ENCODE peak calls at places on chromosomes 2 and 18, in five cellular contexts. K is adrenal gland; N is left lung; Y is CD8-positive, alpha-beta memory T cell; W is endodermal cell. V is an unnamed sample.

GRCh38 chr2:224638338-224638823 is 53.2 kb upstream of the CUL3 start:
- DNase-seq in K (no peak), W (no peak), Y (no peak), N (no peak), V (no peak)

GRCh38 chr2:191318037-191318728 is 73.0 kb downstream of the MYO1B start:
- DNase-seq in Y (no peak), N (peak; percentile 38), W (no peak), K (no peak), V (no peak)

GRCh38 chr2:43225093-43225787 is 1.2 kb downstream of the ZFP36L2 start:
- DNase-seq in K (peak; percentile 70), W (peak; percentile 78), N (peak; percentile 73), Y (peak; percentile 76), V (peak; percentile 78)

GRCh38 chr2:162327134-162327769 is 8.8 kb upstream of the IFIH1 start:
- DNase-seq in W (no peak), K (no peak), Y (peak; percentile 13), N (no peak), V (no peak)

GRCh38 chr2:44825702-44826101 is 115.8 kb upstream of the SIX3 start:
- DNase-seq in K (no peak), W (no peak), Y (no peak), N (no peak), V (no peak)

GRCh38 chr2:181104512-181105121 is 124.2 kb downstream of the UBE2E3 start:
- DNase-seq in N (no peak), W (no peak), K (peak; percentile 15), Y (peak; percentile 56), V (no peak)

GRCh38 chr2:176583530-176584101 is 314.4 kb downstream of the MTX2 start:
- DNase-seq in W (no peak), N (no peak), Y (no peak), K (no peak), V (no peak)

GRCh38 chr2:33924770-33925169 is 325.7 kb upstream of the FAM98A start:
- DNase-seq in Y (no peak), K (no peak), W (no peak), N (no peak), V (no peak)

GRCh38 chr2:235591921-235592320 is 98.1 kb downstream of the AGAP1 start:
- DNase-seq in Y (no peak), W (no peak), K (no peak), N (no peak), V (no peak)

GRCh38 chr2:119681196-119681867 is 2.3 kb downstream of the TMEM177 start:
- DNase-seq in Y (no peak), K (no peak), N (no peak), W (peak; percentile 35), V (no peak)

GRCh38 chr2:179031731-179032408 is 18.1 kb downstream of the CCDC141 start:
- DNase-seq in W (no peak), Y (peak; percentile 64), N (no peak), K (no peak), V (no peak)

GRCh38 chr18:21522530-21522929 is 78.0 kb downstream of the ESCO1 start:
- DNase-seq in W (no peak), K (no peak), N (no peak), Y (no peak), V (no peak)

DNA sequence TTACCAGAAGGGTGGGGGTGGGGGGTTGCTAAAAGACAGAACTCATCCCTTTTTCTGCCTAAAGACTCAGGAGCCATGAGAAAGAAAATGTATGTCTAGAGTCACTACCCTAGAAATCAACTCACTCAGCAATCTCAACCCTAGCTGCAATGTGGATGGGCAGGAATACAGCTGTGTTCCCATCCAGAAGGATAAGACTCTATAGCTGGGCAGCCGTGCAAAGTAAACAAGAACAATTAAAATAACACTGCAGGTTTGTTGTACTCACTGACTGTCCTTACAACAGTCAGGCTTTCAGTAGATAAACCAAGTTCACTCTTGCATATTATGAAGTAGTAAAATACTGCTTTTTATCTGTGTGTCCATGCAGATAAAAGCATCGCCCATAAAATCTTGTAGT is 74.0 kb downstream of the ESCO1 start:
- DNase-seq in Y (no peak), N (no peak), K (no peak), W (no peak), V (no peak)
- H3K36me3 ChIP-seq in Y (peaks cover 34% of the 10 kb centered on the region), N (peaks cover 77% of the 10 kb centered on the region), K (peaks cover 5% of the 10 kb centered on the region), W (peaks cover 70% of the 10 kb centered on the region), V (peaks cover 84% of the 10 kb centered on the region)

GRCh38 chr2:9150906-9151305 is 55.7 kb upstream of the ASAP2 start:
- DNase-seq in Y (no peak), N (no peak), W (no peak), K (no peak), V (no peak)

GRCh38 chr2:9152975-9153402 is 53.6 kb upstream of the ASAP2 start:
- DNase-seq in K (no peak), Y (no peak), N (no peak), W (no peak), V (no peak)

GRCh38 chr2:9154061-9154460 is 52.6 kb upstream of the ASAP2 start:
- DNase-seq in N (no peak), W (no peak), Y (no peak), K (no peak), V (no peak)

GRCh38 chr2:9156483-9156882 is 50.1 kb upstream of the ASAP2 start:
- DNase-seq in K (no peak), W (no peak), Y (no peak), N (no peak), V (no peak)

GRCh38 chr2:9153589-9153988 is 53.0 kb upstream of the ASAP2 start:
- DNase-seq in N (no peak), K (no peak), Y (no peak), W (no peak), V (peak; percentile 82)
- H3K36me3 ChIP-seq in N (no peaks in the 10 kb centered on the region), K (no peaks in the 10 kb centered on the region), Y (no peaks in the 10 kb centered on the region), W (no peaks in the 10 kb centered on the region), V (no peaks in the 10 kb centered on the region)

GRCh38 chr2:230680463-230681195 is 32.0 kb upstream of the CAB39 start:
- DNase-seq in Y (no peak), K (no peak), W (peak; percentile 31), N (no peak), V (no peak)

GRCh38 chr2:230682546-230682945 is 30.1 kb upstream of the CAB39 start:
- DNase-seq in N (no peak), Y (no peak), W (no peak), K (no peak), V (no peak)

GRCh38 chr2:230687498-230687897 is 25.1 kb upstream of the CAB39 start:
- DNase-seq in Y (no peak), W (no peak), K (peak; percentile 33), N (no peak), V (no peak)

GRCh38 chr2:230685165-230685560 is 27.5 kb upstream of the CAB39 start:
- DNase-seq in N (no peak), K (no peak), W (no peak), Y (no peak), V (no peak)

DNA sequence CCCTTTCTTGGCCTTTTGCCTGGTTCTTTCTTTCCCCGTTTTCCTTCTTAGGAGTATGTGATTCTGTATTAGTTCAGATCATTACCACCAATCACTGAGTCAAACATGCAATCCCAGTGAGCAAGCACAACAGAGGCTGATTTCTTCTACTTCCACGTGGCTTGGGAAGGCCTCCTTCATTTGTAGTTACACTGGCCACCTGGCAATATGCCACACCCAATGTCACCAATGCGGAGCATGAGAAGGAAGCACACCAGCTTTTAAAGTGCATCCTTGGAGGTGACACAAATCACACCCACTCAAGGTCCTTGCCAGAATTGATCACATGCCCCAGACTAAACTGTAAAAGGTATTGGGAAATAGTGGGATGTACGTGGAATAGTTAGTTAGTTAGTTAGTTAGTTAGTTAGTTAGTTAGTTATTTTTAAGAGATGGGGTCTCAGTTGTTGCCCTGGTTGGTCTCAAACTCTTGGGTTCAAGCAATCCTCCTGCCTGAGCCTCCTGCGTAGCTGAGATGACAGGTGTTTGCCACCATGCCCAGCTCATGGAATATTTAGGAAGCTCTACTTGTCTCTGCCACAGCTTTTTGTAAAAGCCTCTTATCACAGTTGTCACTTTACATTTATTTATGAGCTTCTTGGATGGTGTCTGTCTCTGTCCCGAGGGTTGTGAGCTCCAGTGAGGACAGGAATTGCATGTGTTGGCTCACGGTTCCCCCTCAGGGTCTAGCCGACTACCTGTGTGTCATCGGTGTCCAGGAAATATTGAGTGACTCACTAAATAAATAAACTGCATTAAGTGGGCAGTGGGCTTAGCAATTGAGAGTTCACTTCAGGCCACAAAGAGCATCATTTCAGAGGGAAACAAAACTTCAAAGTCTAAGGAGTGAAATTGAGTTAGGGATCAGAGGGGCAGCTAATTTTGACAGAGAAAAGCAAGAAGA is 28.1 kb upstream of the CAB39 start:
- DNase-seq in W (no peak), N (no peak), K (no peak), Y (no peak), V (no peak)
- H3K36me3 ChIP-seq in W (no peaks in the 10 kb centered on the region), N (no peaks in the 10 kb centered on the region), K (no peaks in the 10 kb centered on the region), Y (no peaks in the 10 kb centered on the region), V (no peaks in the 10 kb centered on the region)

DNA sequence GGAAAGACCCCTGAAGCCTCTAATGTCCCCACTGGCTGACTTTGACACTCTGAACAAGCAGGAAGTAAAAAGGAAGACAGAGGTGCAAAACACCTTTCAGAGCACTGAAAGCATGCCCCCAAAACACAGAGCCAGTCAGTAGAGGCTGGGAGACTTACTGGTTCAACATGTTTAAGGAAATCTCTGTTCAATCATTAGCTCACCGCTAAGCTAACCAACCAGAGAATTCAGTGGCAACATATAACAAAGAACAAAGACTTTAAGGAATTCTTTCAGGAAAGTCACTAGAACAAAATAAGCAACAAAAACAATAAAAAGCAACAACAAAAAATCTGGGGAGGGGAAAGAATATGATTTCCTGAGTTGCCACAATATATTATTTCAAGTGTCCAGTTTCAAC is 24.1 kb upstream of the RNU4ATAC start:
- DNase-seq in N (no peak), Y (no peak), K (no peak), W (no peak), V (no peak)
- H3K36me3 ChIP-seq in N (peaks cover 20% of the 10 kb centered on the region), Y (peaks cover 7% of the 10 kb centered on the region), K (peaks cover 13% of the 10 kb centered on the region), W (peaks cover 41% of the 10 kb centered on the region), V (peaks cover 20% of the 10 kb centered on the region)

GRCh38 chr18:58367425-58368140 is 261.3 kb downstream of the ALPK2 start:
- DNase-seq in W (no peak), Y (no peak), N (no peak), K (no peak), V (no peak)
- H3K36me3 ChIP-seq in W (peaks cover 61% of the 10 kb centered on the region), Y (no peaks in the 10 kb centered on the region), N (peaks cover 76% of the 10 kb centered on the region), K (peaks cover 7% of the 10 kb centered on the region), V (peaks cover 26% of the 10 kb centered on the region)